ENCODE peak calls at places on chromosomes 3 and 15, in four cellular contexts. L, T, J and Y are unnamed samples.

GRCh38 chr3:177410734-177411133 is 213.5 kb upstream of the TBL1XR1 start:
- DNase-seq in L (no peak), T (no peak), J (no peak), Y (peak)

GRCh38 chr3:169836942-169837275 is 24.2 kb upstream of the LRRC34 start:
- DNase-seq in L (no peak), J (no peak), T (peak), Y (no peak)

GRCh38 chr15:64586974-64587373 is 126.6 kb downstream of the ZNF609 start:
- DNase-seq in J (no peak), T (no peak), L (no peak), Y (no peak)

GRCh38 chr3:101042996-101043686 is 49.9 kb upstream of the ABI3BP start:
- DNase-seq in L (no peak), J (no peak), T (peak), Y (no peak)

GRCh38 chr3:186946756-186947375 is 16.5 kb downstream of the ST6GAL1 start:
- DNase-seq in J (no peak), T (no peak), L (no peak), Y (no peak)

GRCh38 chr3:8809341-8809740 is 39.9 kb upstream of the OXTR start:
- DNase-seq in J (no peak), T (no peak), L (no peak), Y (no peak)

GRCh38 chr3:134721214-134721613 is 70.4 kb upstream of the KY start:
- DNase-seq in L (no peak), J (no peak), T (no peak), Y (no peak)

GRCh38 chr3:5126586-5126985 is 4.5 kb downstream of the ARL8B start:
- DNase-seq in J (no peak), L (no peak), T (peak), Y (no peak)

GRCh38 chr3:58352624-58353023 is 19.9 kb downstream of the PXK start:
- DNase-seq in T (no peak), J (no peak), L (no peak), Y (no peak)

GRCh38 chr3:41673643-41674042 is 288.3 kb downstream of the ULK4 start:
- DNase-seq in J (no peak), T (peak), L (no peak), Y (no peak)

GRCh38 chr3:64083588-64083974 is 60.3 kb upstream of the PSMD6 start:
- DNase-seq in L (no peak), T (no peak), J (no peak), Y (no peak)

GRCh38 chr3:24502690-24503089 is 8.0 kb upstream of the THRB start:
- DNase-seq in L (no peak), J (no peak), T (no peak), Y (no peak)

GRCh38 chr15:75532413-75533250 is 46.5 kb downstream of the PTPN9 start:
- DNase-seq in T (peak), L (no peak), J (peak), Y (peak)

GRCh38 chr3:186109897-186110803 is 1.3 kb upstream of the ETV5 start:
- DNase-seq in L (no peak), T (peak), J (peak), Y (no peak)

GRCh38 chr3:160481856-160482255 is 32.3 kb upstream of the TRIM59 start:
- DNase-seq in L (no peak), J (no peak), T (no peak), Y (no peak)

GRCh38 chr15:90362936-90363212 is 10.8 kb downstream of the ZNF774 start:
- DNase-seq in L (no peak), T (peak), J (no peak), Y (no peak)

GRCh38 chr15:76996526-76997401 is 1.8 kb downstream of the PSTPIP1 start:
- DNase-seq in J (peak), T (no peak), L (no peak), Y (no peak)

GRCh38 chr15:80890341-80890972 is 99.2 kb downstream of the MESD start:
- DNase-seq in L (no peak), T (no peak), J (no peak), Y (no peak)

GRCh38 chr15:50857763-50858162 is 50.7 kb upstream of the AP4E1 start:
- DNase-seq in L (no peak), T (no peak), J (no peak), Y (no peak)

GRCh38 chr3:169868369-169868768 is 1.4 kb downstream of the LRRC31 start:
- DNase-seq in J (no peak), L (no peak), T (no peak), Y (no peak)